ENCODE peak calls at places on chromosomes 2 and 18, in nine cellular contexts. Z is kidney, L is foreskin fibroblast, E is heart right ventricle, C is uterus, D is AG10803, P is Peyer's patch, G is spleen, V is tibial artery. I is an unnamed sample.

GRCh38 chr18:33495278-33495677 is 54.8 kb upstream of the CCDC178 start:
- DNase-seq in C (no peak), L (no peak), E (no peak), D (peak), V (no peak), Z (no peak), G (no peak), P (no peak), I (peak)

GRCh38 chr2:11534078-11534745 is 367 bp downstream of the GREB1 start:
- DNase-seq in Z (no peak), E (no peak), L (no peak), G (no peak), C (no peak), D (no peak), P (no peak), V (no peak), I (no peak)

GRCh38 chr18:46431522-46432171 is 225.4 kb downstream of the LOXHD1 start:
- DNase-seq in C (no peak), E (no peak), L (no peak), D (no peak), P (no peak), Z (no peak), G (no peak), V (no peak), I (no peak)

GRCh38 chr2:205659922-205660321 is 22.4 kb upstream of the NRP2 start:
- DNase-seq in C (no peak), L (no peak), V (no peak), D (no peak), P (no peak), E (no peak), G (no peak), Z (no peak), I (no peak)

GRCh38 chr2:140185076-140185475 is 1404.9 kb upstream of the NXPH2 start:
- DNase-seq in G (no peak), D (no peak), L (no peak), P (no peak), E (no peak), C (no peak), V (no peak), Z (no peak), I (no peak)

GRCh38 chr2:201260302-201260800 is at the start of gene CASP8:
- DNase-seq in P (no peak), D (peak), G (peak), E (no peak), Z (no peak), L (peak), V (no peak), C (no peak), I (peak)

GRCh38 chr2:128644745-128645256 is 326.1 kb upstream of the HS6ST1 start:
- DNase-seq in D (no peak), V (peak), C (no peak), G (peak), Z (no peak), L (no peak), E (no peak), P (no peak), I (no peak)

GRCh38 chr2:209956276-209956675 is 46.2 kb upstream of the RPE start:
- DNase-seq in V (no peak), G (no peak), L (no peak), E (no peak), D (no peak), C (no peak), Z (no peak), P (no peak), I (no peak)

GRCh38 chr2:70680735-70681134 is 87.3 kb downstream of the ADD2 start:
- DNase-seq in Z (no peak), V (no peak), P (no peak), D (no peak), G (no peak), C (no peak), L (no peak), E (no peak), I (no peak)

GRCh38 chr2:159169187-159169586 is 117.3 kb downstream of the WDSUB1 start:
- DNase-seq in G (no peak), D (no peak), E (no peak), V (no peak), L (no peak), Z (no peak), C (no peak), P (no peak), I (no peak)

GRCh38 chr2:31267437-31268120 is 33.6 kb downstream of the EHD3 start:
- DNase-seq in C (no peak), Z (no peak), L (no peak), V (no peak), D (no peak), G (no peak), P (no peak), E (no peak), I (no peak)

GRCh38 chr2:27737676-27738348 is 33.7 kb upstream of the MRPL33 start:
- DNase-seq in G (peak), P (peak), D (peak), V (no peak), L (peak), E (no peak), Z (no peak), C (no peak), I (peak)
- TF ChIP-seq CTCF in G (no peak), P (no peak), D (no peak), V (no peak), L (no peak), E (no peak), Z (no peak), C (no peak), I (no peak)

DNA sequence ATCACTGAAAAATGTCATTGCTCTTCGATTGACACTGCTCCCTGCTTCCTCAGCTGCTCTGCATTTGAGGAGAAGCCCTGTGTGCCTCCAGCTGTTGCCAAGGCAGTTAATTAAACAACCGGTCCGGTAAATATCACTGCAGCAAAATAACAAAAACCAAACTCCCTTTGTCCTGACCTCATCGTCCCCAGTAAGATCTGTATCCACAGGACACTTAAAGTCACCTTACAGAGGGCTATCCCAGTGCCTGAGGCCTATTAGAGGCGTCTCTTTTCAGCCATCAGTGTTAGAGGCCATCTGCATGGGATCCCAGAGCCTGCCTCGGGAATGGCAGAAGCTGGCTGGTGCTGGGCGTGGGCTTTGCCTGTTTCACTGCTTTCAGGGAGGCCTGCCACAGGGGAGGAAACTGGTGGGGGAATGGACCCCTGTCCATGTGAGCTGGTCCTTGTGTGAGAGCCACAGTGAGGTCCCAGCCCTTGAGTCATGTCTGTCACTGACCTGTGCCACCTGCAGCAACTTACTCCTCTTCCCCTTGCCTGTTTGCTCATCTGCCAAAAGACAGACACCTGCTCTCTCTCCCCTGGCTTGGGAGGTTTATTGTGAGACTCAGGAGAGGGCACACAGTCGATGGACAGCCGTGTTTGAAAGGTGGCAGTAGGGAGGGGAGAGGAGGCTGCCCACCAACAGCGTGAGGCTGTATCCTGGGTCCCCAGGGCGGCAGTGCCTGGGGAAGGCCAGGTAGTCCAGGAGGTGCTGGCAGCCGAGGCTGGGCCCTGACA is 117.7 kb upstream of the MCFD2 start:
- DNase-seq in C (no peak), D (peak), G (no peak), E (no peak), L (no peak), Z (no peak), P (no peak), V (no peak), I (no peak)
- H3K4me3 ChIP-seq in C (peak), D (peak), G (no peak), E (no peak), L (peak), Z (no peak), P (no peak), V (no peak), I (peak)

GRCh38 chr18:79195716-79196683 is 126.8 kb downstream of the ATP9B start:
- DNase-seq in L (no peak), E (no peak), P (no peak), V (no peak), G (no peak), C (no peak), Z (no peak), D (no peak), I (no peak)

GRCh38 chr18:79200546-79201268 is 131.5 kb downstream of the ATP9B start:
- DNase-seq in G (no peak), V (no peak), L (peak), D (peak), Z (peak), E (peak), P (peak), C (no peak), I (peak)

GRCh38 chr18:79203017-79203605 is 133.9 kb downstream of the ATP9B start:
- DNase-seq in D (no peak), C (no peak), P (no peak), G (no peak), Z (no peak), E (no peak), L (peak), V (no peak), I (no peak)

GRCh38 chr18:79197531-79197930 is 128.3 kb downstream of the ATP9B start:
- DNase-seq in V (no peak), E (no peak), G (no peak), L (no peak), Z (no peak), C (no peak), D (no peak), P (no peak), I (no peak)

GRCh38 chr18:79199691-79200374 is 130.6 kb downstream of the ATP9B start:
- DNase-seq in C (no peak), L (peak), E (no peak), D (peak), V (no peak), G (no peak), Z (no peak), P (no peak), I (no peak)
- TF ChIP-seq CTCF in C (no peak), L (peak), E (no peak), D (peak), V (no peak), G (no peak), Z (no peak), P (no peak), I (no peak)

DNA sequence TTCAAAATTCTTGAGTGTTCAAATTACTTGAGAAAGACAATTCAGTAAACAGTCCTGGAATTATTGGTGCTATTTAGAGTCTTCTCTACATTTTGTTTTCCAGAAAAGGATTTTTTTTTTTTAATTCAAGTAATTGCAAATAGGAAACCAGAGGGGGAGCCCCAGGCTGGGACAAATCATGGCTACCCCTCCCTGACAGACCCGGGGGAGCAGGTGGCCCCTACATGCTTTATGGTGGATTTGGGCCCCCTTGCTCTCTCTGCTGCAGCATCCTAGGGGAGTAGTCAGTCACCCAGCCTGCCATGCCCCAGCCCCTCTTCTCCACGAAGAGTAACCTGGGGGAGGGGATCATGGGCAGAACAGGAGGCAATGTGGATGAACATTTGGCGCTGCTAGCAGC is 4.7 kb downstream of the C2orf81 start:
- DNase-seq in D (no peak), Z (no peak), G (no peak), P (no peak), V (no peak), E (no peak), C (no peak), L (no peak), I (no peak)
- H3K4me3 ChIP-seq in D (no peak), Z (no peak), G (no peak), P (no peak), V (no peak), E (no peak), C (no peak), L (no peak), I (no peak)

GRCh38 chr2:44016282-44016681 is 20.5 kb upstream of the LRPPRC start:
- DNase-seq in L (peak), V (no peak), D (peak), C (no peak), E (peak), G (no peak), Z (no peak), P (no peak), I (peak)
- TF ChIP-seq CTCF in L (no peak), V (no peak), D (no peak), C (no peak), E (no peak), G (no peak), Z (no peak), P (no peak), I (no peak)